ENCODE peak calls at places on chromosome 10, in five cellular contexts. K is EH, H is NCI-H774, O is left kidney, T is Right ventricle myocardium superior. Q is an unnamed sample.

GRCh38 chr10:127903789-127904188 is 3.1 kb upstream of the PTPRE start:
- DNase-seq in K (no peak), H (no peak), O (no peak), T (no peak), Q (no peak)

GRCh38 chr10:24046060-24046459 is 162.9 kb upstream of the KIAA1217 start:
- DNase-seq in K (no peak), H (no peak), O (no peak), T (no peak), Q (no peak)

GRCh38 chr10:132588301-132589013 is 50.9 kb downstream of the INPP5A start:
- DNase-seq in K (peak), H (no peak), O (peak), T (no peak), Q (peak)

GRCh38 chr10:95785942-95786669 is 30.1 kb downstream of the ENTPD1 start:
- DNase-seq in K (no peak), H (no peak), O (no peak), T (no peak), Q (no peak)

GRCh38 chr10:33720161-33720560 is 385.7 kb upstream of the NRP1 start:
- DNase-seq in K (no peak), H (no peak), O (no peak), T (no peak), Q (no peak)

GRCh38 chr10:72094574-72094973 is 6.2 kb upstream of the SPOCK2 start:
- DNase-seq in K (no peak), H (no peak), O (no peak), T (no peak), Q (no peak)

GRCh38 chr10:13180788-13181187 is 19.4 kb downstream of the MCM10 start:
- DNase-seq in K (no peak), H (no peak), O (no peak), T (no peak), Q (no peak)

GRCh38 chr10:125159486-125159931 is 854 bp downstream of the CTBP2 start:
- DNase-seq in K (no peak), H (no peak), O (peak), T (peak), Q (no peak)

GRCh38 chr10:74988787-74989574 is 122.5 kb upstream of the SAMD8 start:
- DNase-seq in K (peak), H (peak), O (no peak), T (no peak), Q (no peak)

GRCh38 chr10:58063854-58064480 is 203.7 kb downstream of the IPMK start:
- DNase-seq in K (no peak), H (no peak), O (no peak), T (no peak), Q (no peak)

GRCh38 chr10:50347394-50347802 is 96.1 kb upstream of the ASAH2 start:
- DNase-seq in K (no peak), H (no peak), O (no peak), T (no peak), Q (no peak)

GRCh38 chr10:129952771-129953489 is 11.1 kb downstream of the EBF3 start:
- DNase-seq in K (no peak), H (no peak), O (no peak), T (peak), Q (no peak)